ENCODE peak calls at places on chromosomes 6 and 20, in four cellular contexts. G is heart left ventricle, C is A549, Z is transverse colon. S is an unnamed sample.

GRCh38 chr6:106529438-106529837 is 99.9 kb downstream of the RTN4IP1 start:
- DNase-seq in G (no peak), C (no peak), Z (no peak), S (no peak)

GRCh38 chr6:142210606-142211005 is 63.5 kb downstream of the VTA1 start:
- DNase-seq in G (no peak), C (no peak), Z (no peak), S (no peak)

GRCh38 chr6:7910654-7911344 is at the start of gene TXNDC5:
- DNase-seq in G (peak), C (peak), Z (peak), S (peak)

GRCh38 chr20:50304501-50304856 is 113.8 kb downstream of the CEBPB start:
- DNase-seq in G (peak), C (no peak), Z (peak), S (peak)

GRCh38 chr6:73074175-73074574 is 151.1 kb downstream of the KHDC1L start:
- DNase-seq in G (no peak), C (peak), Z (no peak), S (no peak)

GRCh38 chr20:62238569-62239277 is 402 bp downstream of the OSBPL2 start:
- DNase-seq in G (no peak), C (no peak), Z (peak), S (no peak)

GRCh38 chr6:143678980-143679379 is 1.2 kb downstream of the PHACTR2 start:
- DNase-seq in G (no peak), C (no peak), Z (no peak), S (no peak)

GRCh38 chr20:19789446-19789845 is 31.4 kb downstream of the RIN2 start:
- DNase-seq in G (no peak), C (peak), Z (no peak), S (no peak)

GRCh38 chr6:138417493-138418117 is 13.6 kb downstream of the HEBP2 start:
- DNase-seq in G (no peak), C (no peak), Z (no peak), S (no peak)

GRCh38 chr6:16372029-16372776 is 133.8 kb downstream of the GMPR start:
- DNase-seq in G (no peak), C (no peak), Z (no peak), S (no peak)

GRCh38 chr6:104421650-104422049 is 438.1 kb downstream of the HACE1 start:
- DNase-seq in G (no peak), C (no peak), Z (no peak), S (no peak)

GRCh38 chr6:43776115-43776798 is 6.2 kb downstream of the VEGFA start:
- DNase-seq in G (no peak), C (no peak), Z (no peak), S (peak)

GRCh38 chr6:89536230-89536629 is 102.3 kb downstream of the LYRM2 start:
- DNase-seq in G (no peak), C (no peak), Z (no peak), S (no peak)

GRCh38 chr20:57810511-57811372 is 100.9 kb upstream of the PMEPA1 start:
- DNase-seq in G (no peak), C (peak), Z (no peak), S (no peak)

DNA sequence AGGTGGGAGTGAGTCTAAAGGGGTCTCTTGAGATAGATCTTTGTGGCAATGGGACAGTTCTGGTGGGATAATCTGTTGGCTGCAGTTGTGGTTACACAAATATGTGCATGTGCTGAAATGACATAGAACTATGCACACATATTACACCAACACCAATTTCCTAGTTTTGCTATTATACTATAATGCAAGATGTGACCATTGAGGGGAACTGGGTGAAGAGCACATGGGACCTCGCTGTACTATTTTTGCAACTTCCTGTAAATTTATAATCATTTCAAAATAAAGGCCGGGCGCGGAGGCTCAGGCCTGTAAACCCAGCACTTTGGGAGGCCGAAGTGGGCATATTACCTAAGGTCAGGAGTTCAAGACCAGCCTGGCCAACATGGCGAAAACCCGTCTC is 8.6 kb downstream of the ARMC12 start:
- DNase-seq in G (no peak), C (no peak), Z (no peak), S (no peak)
- TF ChIP-seq POLR2A in G (no peak), C (no peak), Z (no peak), S (no peak)

GRCh38 chr20:63977392-63978276 is 1.8 kb downstream of the SAMD10 start:
- DNase-seq in G (peak), C (peak), Z (no peak), S (no peak)

GRCh38 chr20:63979221-63979548 is 257 bp downstream of the SAMD10 start:
- DNase-seq in G (no peak), C (no peak), Z (no peak), S (no peak)

GRCh38 chr20:63976980-63977391 is 2.5 kb downstream of the SAMD10 start:
- DNase-seq in G (peak), C (no peak), Z (no peak), S (no peak)

GRCh38 chr20:63979549-63980316 is at the start of gene SAMD10:
- DNase-seq in G (peak), C (no peak), Z (peak), S (peak)

DNA sequence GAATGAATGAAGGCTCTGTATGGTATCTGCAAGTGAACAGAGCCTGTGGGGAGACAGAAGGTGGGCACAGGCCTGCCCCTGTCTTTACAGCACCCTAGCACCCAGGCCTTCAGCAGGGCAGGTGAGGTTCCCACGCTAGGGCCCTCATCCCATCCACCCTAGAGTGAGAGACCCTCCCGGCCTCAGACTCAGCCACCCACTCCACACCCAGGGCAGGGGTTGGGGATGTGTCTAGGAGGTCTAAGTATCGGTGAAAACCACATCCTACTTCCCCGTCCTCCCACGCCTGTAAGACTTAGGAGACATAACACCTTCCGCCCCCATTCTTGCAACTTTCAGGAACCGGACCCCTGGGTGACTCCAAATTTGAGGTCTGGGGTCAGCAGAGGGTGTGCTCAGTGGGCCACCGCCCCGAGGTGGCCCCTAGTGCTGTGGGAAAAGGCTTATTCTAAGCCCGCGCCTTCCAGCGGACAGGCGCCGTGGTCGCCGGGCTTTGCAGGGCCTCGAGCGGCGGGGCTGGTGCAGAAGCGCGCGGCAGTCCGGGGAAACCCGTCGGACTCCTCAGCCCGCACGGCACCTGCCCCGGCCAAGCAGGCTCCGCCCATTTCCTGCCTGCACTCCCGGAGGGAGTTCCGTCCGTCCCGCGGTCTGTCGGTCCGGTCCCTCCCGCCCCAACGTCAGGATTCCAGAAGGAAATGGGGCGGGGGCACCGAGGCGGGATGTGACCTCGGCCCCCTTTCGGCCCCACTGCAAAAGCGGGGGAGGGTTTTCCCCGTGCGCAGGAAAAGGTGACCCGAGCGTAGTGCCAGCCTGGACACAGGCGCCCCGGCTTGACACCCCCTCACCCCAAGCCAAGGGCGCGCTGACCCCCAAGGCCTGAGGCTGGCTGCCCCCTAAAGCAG is 872 bp downstream of the SAMD10 start:
- DNase-seq in G (peak), C (no peak), Z (peak), S (peak)
- TF ChIP-seq POLR2A in G (peak), C (no peak), Z (peak), S (no peak)

GRCh38 chr6:109690740-109691687 is at the start of the genes AK9 and FIG4:
- DNase-seq in G (peak), C (peak), Z (peak), S (peak)
- TF ChIP-seq POLR2A in G (peak), C (peak), Z (peak), S (peak)

GRCh38 chr6:116278478-116278822 is 1.3 kb downstream of the TSPYL1 start:
- DNase-seq in G (no peak), C (no peak), Z (no peak), S (no peak)
- TF ChIP-seq POLR2A in G (no peak), C (no peak), Z (no peak), S (no peak)

GRCh38 chr6:159342146-159342545 is 172.9 kb downstream of the FNDC1 start:
- DNase-seq in G (no peak), C (no peak), Z (no peak), S (no peak)
- TF ChIP-seq POLR2A in G (no peak), C (no peak), Z (no peak), S (no peak)

GRCh38 chr20:10540636-10541493 is 105.8 kb downstream of the SLX4IP start:
- DNase-seq in G (no peak), C (peak), Z (no peak), S (no peak)
- TF ChIP-seq POLR2A in G (no peak), C (no peak), Z (no peak), S (no peak)